ENCODE peak calls at places on chromosome 14, in four cellular contexts. V is CD8-positive, alpha-beta memory T cell; M is SJCRH30; U is heart left ventricle. A is an unnamed sample.

GRCh38 chr14:20460458-20461229 is 590 bp downstream of the PIP4P1 start:
- DNase-seq in V (peak; percentile 79), M (no peak), U (peak; percentile 76), A (peak; percentile 54)

GRCh38 chr14:75147423-75148071 is 20.7 kb upstream of the NEK9 start:
- DNase-seq in V (no peak), M (peak; percentile 88), U (no peak), A (no peak)

GRCh38 chr14:78446807-78447206 is 276.6 kb downstream of the NRXN3 start:
- DNase-seq in V (no peak), M (peak; percentile 32), U (no peak), A (no peak)

GRCh38 chr14:25042362-25043299 is 7.3 kb downstream of the STXBP6 start:
- DNase-seq in V (no peak), M (peak; percentile 38), U (no peak), A (no peak)

GRCh38 chr14:91744068-91744480 is 12.2 kb upstream of the CATSPERB start:
- DNase-seq in V (no peak), M (no peak), U (no peak), A (no peak)

GRCh38 chr14:97319691-97320090 is 522.5 kb downstream of the VRK1 start:
- DNase-seq in V (no peak), M (no peak), U (no peak), A (no peak)

GRCh38 chr14:99273025-99273723 is 1.2 kb upstream of the BCL11B start:
- DNase-seq in V (peak; percentile 78), M (peak; percentile 74), U (no peak), A (no peak)

GRCh38 chr14:55782166-55782565 is 202.2 kb downstream of the KTN1 start:
- DNase-seq in V (no peak), M (no peak), U (no peak), A (no peak)

GRCh38 chr14:24692382-24693352 is 58.7 kb upstream of the GZMB start:
- DNase-seq in V (peak; percentile 78), M (no peak), U (no peak), A (peak; percentile 22)

GRCh38 chr14:28576523-28576922 is 190.1 kb upstream of the FOXG1 start:
- DNase-seq in V (no peak), M (no peak), U (no peak), A (no peak)

GRCh38 chr14:54703724-54704123 is 136.8 kb downstream of the SAMD4A start:
- DNase-seq in V (no peak), M (no peak), U (no peak), A (no peak)

GRCh38 chr14:76501156-76501555 is 125.2 kb downstream of the ESRRB start:
- DNase-seq in V (no peak), M (no peak), U (no peak), A (no peak)

GRCh38 chr14:76500480-76500879 is 124.5 kb downstream of the ESRRB start:
- DNase-seq in V (no peak), M (no peak), U (no peak), A (no peak)

GRCh38 chr14:76499399-76499798 is 123.5 kb downstream of the ESRRB start:
- DNase-seq in V (no peak), M (no peak), U (no peak), A (no peak)

GRCh38 chr14:76498976-76499375 is 123.0 kb downstream of the ESRRB start:
- DNase-seq in V (no peak), M (no peak), U (no peak), A (no peak)

DNA sequence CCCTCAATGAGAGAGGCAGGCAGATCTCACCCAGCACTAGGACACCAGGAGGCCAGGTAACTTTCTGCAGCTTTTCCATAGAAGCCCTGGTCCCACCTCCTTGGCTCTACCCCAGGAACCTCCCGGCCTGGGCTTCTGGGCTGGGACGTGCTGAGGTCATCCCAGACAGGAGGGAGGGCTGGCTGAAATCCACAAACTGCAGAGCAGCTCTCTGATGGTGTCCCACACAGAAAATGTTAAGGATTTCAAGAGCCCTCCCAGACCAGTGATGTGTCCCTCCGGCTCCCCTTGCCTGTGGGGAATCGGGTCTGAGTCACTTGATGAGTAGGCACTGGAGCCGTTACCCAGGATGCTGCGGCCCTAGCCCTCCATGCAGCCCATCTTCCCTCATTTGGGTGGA is 124.1 kb downstream of the ESRRB start:
- DNase-seq in V (no peak), M (no peak), U (no peak), A (no peak)
- H3K27ac ChIP-seq in V (no peak overlapping the region), M (no peak overlapping the region), U (no peak overlapping the region), A (no peak overlapping the region)

DNA sequence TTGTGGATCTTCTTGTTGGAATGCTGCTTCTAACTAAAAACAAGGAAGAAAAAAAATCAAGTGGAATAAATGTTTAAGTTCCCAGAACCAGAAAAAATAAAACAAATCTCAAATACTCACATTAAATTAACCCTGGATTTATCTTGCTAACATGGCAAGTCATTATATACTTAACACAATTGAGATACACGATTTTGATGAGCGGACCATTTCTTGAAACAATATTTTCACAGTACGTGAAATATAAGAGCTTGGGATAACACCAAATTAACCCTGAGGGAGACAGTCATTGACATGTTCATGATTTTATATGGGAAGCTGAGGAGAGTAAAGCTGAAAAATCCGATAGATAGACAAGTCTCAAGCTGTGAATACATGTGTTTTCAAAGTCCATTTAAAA is 128.6 kb downstream of the PTCSC3 start:
- DNase-seq in V (no peak), M (no peak), U (no peak), A (no peak)
- H3K27me3 ChIP-seq in V (no peaks in the 10 kb centered on the region), M (peaks cover 14% of the 10 kb centered on the region), U (no peaks in the 10 kb centered on the region), A (no peaks in the 10 kb centered on the region)

GRCh38 chr14:104141621-104142091 is 3.3 kb downstream of the KIF26A start:
- DNase-seq in V (peak; percentile 30), M (no peak), U (peak; percentile 56), A (no peak)
- H3K27ac ChIP-seq in V (no peak overlapping the region), M (no peak overlapping the region), U (no peak overlapping the region), A (no peak overlapping the region)

GRCh38 chr14:35212471-35213142 is 79.6 kb upstream of the PSMA6 start:
- DNase-seq in V (no peak), M (no peak), U (no peak), A (no peak)
- H3K27me3 ChIP-seq in V (no peaks in the 10 kb centered on the region), M (no peaks in the 10 kb centered on the region), U (no peaks in the 10 kb centered on the region), A (no peaks in the 10 kb centered on the region)

GRCh38 chr14:63852271-63852816 is 460 bp upstream of the SYNE2 start:
- DNase-seq in V (no peak), M (no peak), U (no peak), A (no peak)
- H3K27ac ChIP-seq in V (no peak overlapping the region), M (peak overlapping the region; percentile 51), U (peak overlapping the region; percentile 95), A (peak overlapping the region; percentile 71)

GRCh38 chr14:59181804-59182203 is 6.7 kb upstream of the DAAM1 start:
- DNase-seq in V (no peak), M (no peak), U (no peak), A (no peak)
- H3K27me3 ChIP-seq in V (peaks cover 5% of the 10 kb centered on the region), M (no peaks in the 10 kb centered on the region), U (no peaks in the 10 kb centered on the region), A (no peaks in the 10 kb centered on the region)

GRCh38 chr14:88834883-88835431 is 10.5 kb downstream of the TTC8 start:
- DNase-seq in V (no peak), M (no peak), U (no peak), A (no peak)

GRCh38 chr14:88840926-88841325 is 16.5 kb downstream of the TTC8 start:
- DNase-seq in V (no peak), M (no peak), U (no peak), A (no peak)

GRCh38 chr14:88838015-88838414 is 13.6 kb downstream of the TTC8 start:
- DNase-seq in V (no peak), M (no peak), U (no peak), A (no peak)

GRCh38 chr14:88835661-88836060 is 11.2 kb downstream of the TTC8 start:
- DNase-seq in V (no peak), M (no peak), U (no peak), A (no peak)

DNA sequence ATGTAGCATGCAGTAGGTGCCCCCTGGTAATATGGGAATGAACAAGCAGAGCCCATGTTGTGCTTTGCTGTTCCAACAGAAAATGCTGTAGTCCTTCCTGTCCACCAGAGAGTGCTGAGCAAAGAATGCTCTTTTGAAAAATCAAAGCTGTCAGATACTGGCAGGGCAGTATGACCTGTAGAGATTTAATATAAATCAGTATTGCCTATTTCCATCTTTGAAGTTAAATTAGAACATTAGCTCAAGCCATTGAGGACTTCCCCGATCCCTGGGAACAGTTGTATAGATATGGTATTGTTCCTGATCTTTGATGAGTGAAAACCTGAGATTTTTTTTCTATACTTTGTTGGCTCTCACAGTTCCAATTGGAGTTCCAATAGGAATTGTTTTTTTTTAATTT is 13.0 kb downstream of the TTC8 start:
- DNase-seq in V (no peak), M (no peak), U (no peak), A (no peak)
- H3K27ac ChIP-seq in V (no peak overlapping the region), M (no peak overlapping the region), U (no peak overlapping the region), A (no peak overlapping the region)

GRCh38 chr14:33846100-33846824 is 104.6 kb downstream of the EGLN3 start:
- DNase-seq in V (no peak), M (no peak), U (no peak), A (no peak)
- H3K27me3 ChIP-seq in V (no peaks in the 10 kb centered on the region), M (no peaks in the 10 kb centered on the region), U (no peaks in the 10 kb centered on the region), A (no peaks in the 10 kb centered on the region)

GRCh38 chr14:51336304-51336703 is 96.3 kb downstream of the TMX1 start:
- DNase-seq in V (no peak), M (no peak), U (no peak), A (no peak)
- H3K27ac ChIP-seq in V (no peak overlapping the region), M (no peak overlapping the region), U (peak overlapping the region; percentile 58), A (no peak overlapping the region)